ENCODE peak calls at places on chromosomes 7 and 10, in six cellular contexts. R is A549; S is astrocyte of the spinal cord; X is tibial artery; C is stimulated activated CD8-positive, alpha-beta memory T cell treated with anti-CD3 and anti-CD28 coated beads, Interleukin-15, amount 100 ng/mL, for 24 hours; Z is T-cell. I is an unnamed sample.

GRCh38 chr10:49143249-49143648 is 9.4 kb upstream of the FAM170B start:
- DNase-seq in R (no peak), S (no peak), X (no peak), C (no peak), Z (no peak), I (no peak)

GRCh38 chr10:22927661-22928403 is at the start of gene ARMC3:
- DNase-seq in R (peak), S (peak), X (no peak), C (peak), Z (peak), I (no peak)

GRCh38 chr7:156119771-156120170 is 307.5 kb upstream of the SHH start:
- DNase-seq in R (no peak), S (no peak), X (no peak), C (no peak), Z (no peak), I (no peak)

GRCh38 chr10:133260895-133261725 is 15.6 kb downstream of the ADAM8 start:
- DNase-seq in R (peak), S (peak), X (peak), C (no peak), Z (peak), I (no peak)

GRCh38 chr7:136530831-136531230 is 337.6 kb upstream of the CHRM2 start:
- DNase-seq in R (no peak), S (no peak), X (no peak), C (no peak), Z (no peak), I (no peak)

GRCh38 chr7:25361388-25361787 is 133.1 kb upstream of the NPVF start:
- DNase-seq in R (no peak), S (no peak), X (no peak), C (no peak), Z (no peak), I (no peak)

GRCh38 chr7:116630932-116631449 is 41.0 kb upstream of the MET start:
- DNase-seq in R (peak), S (peak), X (peak), C (no peak), Z (no peak), I (peak)

GRCh38 chr7:157947504-157947903 is 610.7 kb downstream of the DNAJB6 start:
- DNase-seq in R (no peak), S (no peak), X (no peak), C (no peak), Z (no peak), I (no peak)

GRCh38 chr10:79316671-79317431 is 30.4 kb upstream of the PPIF start:
- DNase-seq in R (peak), S (no peak), X (no peak), C (no peak), Z (no peak), I (no peak)